ENCODE peak calls at places on chromosomes 6 and 20, in nine cellular contexts. O is small intestine; G is effector CD4-positive, alpha-beta T cell; Y is cardiac fibroblast; N is neural crest cell; L is right lobe of liver; U is CD8-positive, alpha-beta T cell; F is stimulated activated CD4-positive, alpha-beta T cell treated with anti-CD3 and anti-CD28 coated beads, Interleukin-2, amount 100 ng/mL, for 48 hours; W is glutamatergic neuron. V is an unnamed sample.

GRCh38 chr6:7974932-7975763 is 64.6 kb upstream of the TXNDC5 start:
- DNase-seq in G (no peak), N (no peak), L (peak; percentile 85), Y (peak; percentile 94), O (peak; percentile 99), W (no peak), F (no peak), U (no peak), V (peak; percentile 52)

GRCh38 chr6:112877134-112878100 is 530.3 kb downstream of the RFPL4B start:
- DNase-seq in N (no peak), O (peak; percentile 1), F (no peak), L (no peak), U (no peak), G (no peak), Y (peak; percentile 89), W (no peak), V (no peak)

GRCh38 chr6:53651149-53651763 is 14.3 kb downstream of the KLHL31 start:
- DNase-seq in G (peak; percentile 54), N (peak; percentile 44), W (peak; percentile 54), U (peak; percentile 74), O (peak; percentile 87), Y (peak; percentile 86), F (peak; percentile 50), L (peak; percentile 75), V (peak; percentile 60)

GRCh38 chr6:75282706-75283105 is 1.9 kb downstream of the TMEM30A start:
- DNase-seq in N (no peak), Y (no peak), O (no peak), L (no peak), G (no peak), F (no peak), U (no peak), W (no peak), V (no peak)

GRCh38 chr6:116528800-116529199 is 16.7 kb downstream of the TRAPPC3L start:
- DNase-seq in Y (peak; percentile 60), U (no peak), O (no peak), F (no peak), L (no peak), W (no peak), G (no peak), N (no peak), V (no peak)

GRCh38 chr20:4484431-4485057 is 237.2 kb upstream of the PRND start:
- DNase-seq in W (no peak), U (no peak), L (no peak), O (no peak), F (no peak), N (no peak), G (no peak), Y (no peak), V (no peak)

GRCh38 chr6:67210450-67210849 is 1424.6 kb upstream of the ADGRB3 start:
- DNase-seq in G (no peak), L (no peak), O (no peak), F (no peak), W (no peak), Y (peak; percentile 55), N (no peak), U (no peak), V (no peak)

GRCh38 chr6:24951831-24952299 is 16.1 kb upstream of the RIPOR2 start:
- DNase-seq in N (no peak), Y (no peak), U (peak; percentile 75), G (peak; percentile 24), F (no peak), O (peak; percentile 37), L (no peak), W (no peak), V (no peak)

GRCh38 chr6:109299695-109300564 is 82.3 kb downstream of the CD164 start:
- DNase-seq in G (no peak), U (no peak), Y (no peak), F (no peak), W (no peak), N (no peak), O (no peak), L (no peak), V (peak; percentile 91)

GRCh38 chr6:17485181-17485580 is 91.8 kb downstream of the CAP2 start:
- DNase-seq in L (no peak), U (no peak), G (no peak), O (no peak), N (no peak), F (no peak), Y (no peak), W (no peak), V (peak; percentile 44)

GRCh38 chr6:34514593-34515472 is 41.3 kb downstream of the SPDEF start:
- DNase-seq in N (peak; percentile 59), O (no peak), Y (peak; percentile 33), W (peak; percentile 79), F (no peak), U (no peak), G (no peak), L (no peak), V (peak; percentile 92)

GRCh38 chr6:18211338-18211737 is 53.0 kb downstream of the DEK start:
- DNase-seq in F (peak; percentile 9), Y (no peak), O (peak; percentile 25), U (no peak), G (no peak), W (no peak), L (no peak), N (no peak), V (no peak)

GRCh38 chr6:85866373-85866740 is 223.7 kb upstream of the SYNCRIP start:
- DNase-seq in G (no peak), O (peak; percentile 2), W (no peak), L (no peak), U (no peak), Y (peak; percentile 55), N (no peak), F (no peak), V (no peak)

GRCh38 chr6:141988954-141989705 is 143.6 kb upstream of the GJE1 start:
- DNase-seq in Y (peak; percentile 88), F (peak; percentile 23), N (peak; percentile 6), U (no peak), G (no peak), L (peak; percentile 57), O (peak; percentile 39), W (peak; percentile 28), V (peak; percentile 34)

GRCh38 chr6:94071835-94072234 is 652.5 kb upstream of the EPHA7 start:
- DNase-seq in F (no peak), L (no peak), Y (peak; percentile 20), G (no peak), U (no peak), N (no peak), W (no peak), O (no peak), V (no peak)

GRCh38 chr6:75602164-75602896 is 650 bp downstream of the SENP6 start:
- DNase-seq in Y (peak; percentile 65), W (peak; percentile 56), F (peak; percentile 53), O (no peak), N (peak; percentile 39), G (peak; percentile 44), U (peak; percentile 63), L (peak; percentile 66), V (peak; percentile 45)

GRCh38 chr6:153024401-153025017 is 22.0 kb upstream of the MTRF1L start:
- DNase-seq in N (peak; percentile 19), O (peak; percentile 65), U (peak; percentile 25), G (peak; percentile 33), W (no peak), Y (peak; percentile 76), L (peak; percentile 50), F (peak; percentile 31), V (peak; percentile 78)

GRCh38 chr6:168215121-168215808 is 104.3 kb downstream of the DACT2 start:
- DNase-seq in F (no peak), U (no peak), W (no peak), G (no peak), O (no peak), Y (no peak), L (no peak), N (no peak), V (no peak)